ENCODE peak calls at places on chromosomes 13 and 19, in four cellular contexts. One of them, this sample, is unnamed.

GRCh38 chr19:37506387-37507166 is at the start of gene ZNF793:
- DNase-seq in H1: peak; percentile 68
- DNase-seq in IMR-90: peak; percentile 54
- DNase-seq in mesendoderm: peak; percentile 96
- DNase-seq in this sample: peak; percentile 87

GRCh38 chr19:58407658-58408151 is 744 bp upstream of the ZNF584 start:
- DNase-seq in H1: no peak
- DNase-seq in IMR-90: peak; percentile 25
- DNase-seq in mesendoderm: peak; percentile 44
- DNase-seq in this sample: peak; percentile 46

GRCh38 chr19:40266111-40266510 is 19.0 kb downstream of the AKT2 start:
- DNase-seq in H1: no peak
- DNase-seq in IMR-90: no peak
- DNase-seq in mesendoderm: no peak
- DNase-seq in this sample: no peak

GRCh38 chr19:45477713-45478453 is 10.1 kb downstream of the FOSB start:
- DNase-seq in H1: no peak
- DNase-seq in IMR-90: no peak
- DNase-seq in mesendoderm: peak; percentile 67
- DNase-seq in this sample: no peak

GRCh38 chr13:95740921-95741320 is 64.0 kb downstream of the DNAJC3 start:
- DNase-seq in H1: no peak
- DNase-seq in IMR-90: no peak
- DNase-seq in mesendoderm: no peak
- DNase-seq in this sample: no peak

GRCh38 chr19:51327066-51327985 is 14.6 kb downstream of the VSIG10L start:
- DNase-seq in H1: peak; percentile 38
- DNase-seq in IMR-90: peak; percentile 17
- DNase-seq in mesendoderm: peak; percentile 82
- DNase-seq in this sample: peak; percentile 89

GRCh38 chr13:97502192-97502591 is 68.2 kb downstream of the RAP2A start:
- DNase-seq in H1: no peak
- DNase-seq in IMR-90: peak; percentile 11
- DNase-seq in mesendoderm: no peak
- DNase-seq in this sample: no peak

GRCh38 chr19:53998223-53998622 is 6.8 kb downstream of the CACNG6 start:
- DNase-seq in H1: no peak
- DNase-seq in IMR-90: no peak
- DNase-seq in mesendoderm: no peak
- DNase-seq in this sample: no peak

GRCh38 chr13:35789335-35790166 is 313.1 kb upstream of the MAB21L1 start:
- DNase-seq in H1: no peak
- DNase-seq in IMR-90: peak; percentile 61
- DNase-seq in mesendoderm: peak; percentile 47
- DNase-seq in this sample: no peak

GRCh38 chr13:23433171-23434153 is at the start of gene SACS:
- DNase-seq in H1: peak; percentile 21
- DNase-seq in IMR-90: peak; percentile 52
- DNase-seq in mesendoderm: peak; percentile 88
- DNase-seq in this sample: peak; percentile 86

GRCh38 chr13:101739382-101740178 is 287.1 kb downstream of the ITGBL1 start:
- DNase-seq in H1: no peak
- DNase-seq in IMR-90: no peak
- DNase-seq in mesendoderm: no peak
- DNase-seq in this sample: no peak

DNA sequence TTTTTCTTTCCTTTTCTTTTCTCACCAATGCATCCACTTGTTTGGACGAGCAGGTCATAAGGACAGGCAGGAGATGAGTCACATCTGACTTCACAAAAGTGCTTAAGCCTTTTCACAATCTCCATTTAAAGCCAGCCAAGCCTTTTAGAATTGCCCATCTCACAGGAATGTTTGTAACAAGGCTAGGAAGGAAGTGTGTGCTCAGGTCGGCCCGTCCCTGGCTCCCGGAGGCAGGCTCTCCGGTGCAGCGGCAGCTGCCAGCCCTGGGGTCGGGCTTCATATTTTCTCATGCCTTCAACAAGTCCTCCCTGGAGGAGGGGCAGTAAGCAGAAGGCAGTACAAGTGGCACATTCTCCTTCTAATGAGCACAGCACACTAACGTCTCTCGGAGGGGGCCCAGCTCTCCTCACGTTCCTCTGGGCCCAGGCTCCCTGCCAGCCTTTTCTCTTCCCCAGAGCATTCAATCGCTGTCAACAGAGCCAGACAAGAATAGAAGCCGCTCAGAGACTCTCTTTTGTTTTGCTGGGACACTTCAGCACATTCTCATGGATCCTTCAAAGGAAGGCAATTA is 180.5 kb downstream of the COL4A1 start:
- DNase-seq in H1: no peak
- DNase-seq in IMR-90: peak; percentile 98
- DNase-seq in mesendoderm: peak; percentile 85
- DNase-seq in this sample: peak; percentile 69
- H2BK5ac ChIP-seq in H1: peak overlapping the region; percentile 69
- H2BK5ac ChIP-seq in IMR-90: peak overlapping the region; percentile 96
- H2BK5ac ChIP-seq in mesendoderm: no peak overlapping the region
- H2BK5ac ChIP-seq in this sample: no peak overlapping the region

DNA sequence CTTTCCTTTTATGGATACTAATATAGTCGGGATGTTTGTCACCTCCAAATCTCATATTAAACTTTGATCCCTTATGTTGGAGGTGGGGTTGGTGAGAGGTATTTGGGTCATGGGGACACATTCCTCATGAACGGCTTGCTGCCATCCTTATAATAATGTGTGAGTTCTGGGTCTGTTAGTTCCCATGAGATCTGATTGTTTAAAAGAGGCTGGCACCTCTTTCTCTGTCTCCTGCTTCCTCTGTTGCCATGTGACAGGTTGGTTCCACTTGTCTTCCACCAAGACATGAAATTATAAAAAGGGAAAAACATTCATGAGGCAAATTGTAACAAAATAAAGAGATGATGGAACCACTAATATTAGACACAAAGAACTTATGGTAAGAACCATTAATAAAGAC is 107.8 kb upstream of the ATXN8OS start:
- DNase-seq in H1: no peak
- DNase-seq in IMR-90: no peak
- DNase-seq in mesendoderm: no peak
- DNase-seq in this sample: no peak
- H3K56ac ChIP-seq in H1: no peak overlapping the region
- H3K56ac ChIP-seq in IMR-90: no peak overlapping the region
- H3K56ac ChIP-seq in mesendoderm: no peak overlapping the region
- H3K56ac ChIP-seq in this sample: no peak overlapping the region

GRCh38 chr19:1392407-1392806 is 8.7 kb downstream of the NDUFS7 start:
- DNase-seq in H1: no peak
- DNase-seq in IMR-90: no peak
- DNase-seq in mesendoderm: no peak
- DNase-seq in this sample: no peak

GRCh38 chr19:1392939-1393530 is 8.3 kb downstream of the GAMT start:
- DNase-seq in H1: no peak
- DNase-seq in IMR-90: no peak
- DNase-seq in mesendoderm: no peak
- DNase-seq in this sample: no peak

GRCh38 chr19:1395194-1396018 is 5.9 kb downstream of the GAMT start:
- DNase-seq in H1: no peak
- DNase-seq in IMR-90: no peak
- DNase-seq in mesendoderm: no peak
- DNase-seq in this sample: no peak

GRCh38 chr19:1394252-1395193 is 6.8 kb downstream of the GAMT start:
- DNase-seq in H1: no peak
- DNase-seq in IMR-90: no peak
- DNase-seq in mesendoderm: no peak
- DNase-seq in this sample: peak; percentile 40

DNA sequence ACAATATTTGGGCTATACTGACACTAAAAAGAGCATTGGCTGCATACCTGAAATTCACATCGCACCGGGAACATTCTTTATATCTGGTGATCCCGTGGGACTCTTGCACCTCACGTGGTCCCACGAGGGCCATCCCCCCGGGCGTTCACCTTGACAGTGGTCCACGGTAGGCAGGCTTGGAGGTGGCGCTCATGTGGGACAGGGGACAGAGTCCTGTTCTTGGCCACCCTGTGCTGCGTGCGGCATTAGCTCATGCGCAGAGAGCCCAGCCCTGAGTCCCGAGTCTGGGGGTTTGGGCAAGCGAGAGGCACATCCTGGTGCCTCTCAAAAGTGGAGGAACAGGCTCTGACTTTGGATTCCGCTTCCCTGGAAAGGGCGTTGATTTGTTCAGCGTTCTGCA is 7.5 kb downstream of the GAMT start:
- DNase-seq in H1: no peak
- DNase-seq in IMR-90: no peak
- DNase-seq in mesendoderm: no peak
- DNase-seq in this sample: no peak
- H3K23ac ChIP-seq in H1: no peak overlapping the region
- H3K23ac ChIP-seq in IMR-90: no peak overlapping the region
- H3K23ac ChIP-seq in mesendoderm: no peak overlapping the region
- H3K23ac ChIP-seq in this sample: no peak overlapping the region

GRCh38 chr13:94535775-94536174 is 56.3 kb upstream of the DCT start:
- DNase-seq in H1: no peak
- DNase-seq in IMR-90: no peak
- DNase-seq in mesendoderm: no peak
- DNase-seq in this sample: no peak

GRCh38 chr13:94534171-94534570 is 54.7 kb upstream of the DCT start:
- DNase-seq in H1: no peak
- DNase-seq in IMR-90: peak; percentile 45
- DNase-seq in mesendoderm: no peak
- DNase-seq in this sample: no peak

GRCh38 chr13:94537740-94538630 is 58.0 kb downstream of the TGDS start:
- DNase-seq in H1: no peak
- DNase-seq in IMR-90: no peak
- DNase-seq in mesendoderm: no peak
- DNase-seq in this sample: no peak

DNA sequence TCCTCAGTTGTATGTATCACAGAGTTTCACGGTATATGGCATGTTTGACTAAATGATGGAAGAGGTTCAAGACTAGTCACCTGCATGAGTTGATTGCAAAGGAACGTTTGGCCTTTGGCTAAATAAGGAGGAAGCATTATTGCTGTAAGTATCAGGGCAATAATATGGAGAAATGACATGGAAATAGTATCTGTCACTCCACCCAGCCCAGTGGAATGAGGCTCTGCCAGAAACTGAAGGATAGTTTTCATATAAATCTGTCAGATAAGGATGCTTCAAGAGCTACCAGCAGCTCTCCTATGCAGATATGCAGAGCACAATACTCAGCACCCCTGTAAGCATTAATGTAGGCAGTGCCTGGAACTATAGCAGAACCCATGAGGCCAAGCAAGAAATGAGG is 55.7 kb upstream of the DCT start:
- DNase-seq in H1: no peak
- DNase-seq in IMR-90: no peak
- DNase-seq in mesendoderm: no peak
- DNase-seq in this sample: no peak
- H2BK5ac ChIP-seq in H1: no peak overlapping the region
- H2BK5ac ChIP-seq in IMR-90: no peak overlapping the region
- H2BK5ac ChIP-seq in mesendoderm: no peak overlapping the region
- H2BK5ac ChIP-seq in this sample: no peak overlapping the region

GRCh38 chr19:28427256-28428083 is 785.5 kb downstream of the UQCRFS1 start:
- DNase-seq in H1: no peak
- DNase-seq in IMR-90: no peak
- DNase-seq in mesendoderm: no peak
- DNase-seq in this sample: no peak
- H3K56ac ChIP-seq in H1: no peak overlapping the region
- H3K56ac ChIP-seq in IMR-90: no peak overlapping the region
- H3K56ac ChIP-seq in mesendoderm: peak overlapping the region; percentile 74
- H3K56ac ChIP-seq in this sample: no peak overlapping the region

GRCh38 chr13:98548230-98548629 is 28.7 kb downstream of the STK24 start:
- DNase-seq in H1: no peak
- DNase-seq in IMR-90: peak; percentile 42
- DNase-seq in mesendoderm: no peak
- DNase-seq in this sample: no peak
- H3K23ac ChIP-seq in H1: no peak overlapping the region
- H3K23ac ChIP-seq in IMR-90: peak overlapping the region; percentile 31
- H3K23ac ChIP-seq in mesendoderm: no peak overlapping the region
- H3K23ac ChIP-seq in this sample: no peak overlapping the region

DNA sequence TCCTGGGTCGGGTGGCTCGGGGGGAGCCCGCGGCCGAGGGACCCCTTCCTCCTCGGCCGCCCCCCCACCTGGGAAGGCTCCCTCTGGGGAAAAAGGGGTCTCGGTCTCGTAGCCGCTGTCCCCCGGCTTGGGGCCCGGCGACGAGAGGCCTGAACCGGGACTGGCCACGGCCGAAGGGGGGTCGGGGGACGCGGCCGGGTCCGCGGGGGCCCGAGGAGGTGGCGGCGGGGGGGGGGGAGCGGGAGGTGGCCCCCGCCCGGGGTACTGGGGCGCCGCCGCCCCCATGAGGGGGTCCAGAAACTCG is 13.1 kb downstream of the LMTK3 start:
- DNase-seq in H1: no peak
- DNase-seq in IMR-90: no peak
- DNase-seq in mesendoderm: no peak
- DNase-seq in this sample: no peak
- H2BK5ac ChIP-seq in H1: no peak overlapping the region
- H2BK5ac ChIP-seq in IMR-90: no peak overlapping the region
- H2BK5ac ChIP-seq in mesendoderm: no peak overlapping the region
- H2BK5ac ChIP-seq in this sample: no peak overlapping the region

This sample was measured in H9.